ENCODE peak calls at places on chromosomes 7 and 10, in seven cellular contexts. N is mesendoderm; Y is naive thymus-derived CD4-positive, alpha-beta T cell; A is testis; M is spleen; D is Panc1; Z is fibroblast of the aortic adventitia. Q is an unnamed sample.

GRCh38 chr10:36519909-36520308 is 605.5 kb upstream of the ANKRD30A start:
- DNase-seq in N (no peak), Y (no peak), A (no peak), M (no peak), D (no peak), Z (no peak), Q (no peak)

GRCh38 chr10:36538945-36539586 is 586.3 kb upstream of the ANKRD30A start:
- DNase-seq in N (peak), Y (no peak), A (no peak), M (no peak), D (no peak), Z (peak), Q (no peak)

GRCh38 chr7:24233386-24233785 is 50.6 kb upstream of the NPY start:
- DNase-seq in N (no peak), Y (no peak), A (no peak), M (no peak), D (no peak), Z (no peak), Q (no peak)

GRCh38 chr10:30553018-30553624 is 76.4 kb downstream of the LYZL2 start:
- DNase-seq in N (peak), Y (no peak), A (peak), M (no peak), D (no peak), Z (no peak), Q (no peak)

GRCh38 chr7:55085511-55086412 is 66.9 kb downstream of the EGFR start:
- DNase-seq in N (no peak), Y (no peak), A (no peak), M (no peak), D (no peak), Z (no peak), Q (no peak)

GRCh38 chr10:122181901-122182799 is 88.9 kb upstream of the BTBD16 start:
- DNase-seq in N (peak), Y (no peak), A (no peak), M (peak), D (no peak), Z (peak), Q (no peak)

GRCh38 chr10:70319183-70319582 is 35.4 kb upstream of the NPFFR1 start:
- DNase-seq in N (no peak), Y (no peak), A (no peak), M (no peak), D (no peak), Z (no peak), Q (no peak)

GRCh38 chr7:50362142-50362541 is 57.6 kb downstream of the IKZF1 start:
- DNase-seq in N (no peak), Y (no peak), A (no peak), M (no peak), D (no peak), Z (no peak), Q (no peak)

GRCh38 chr10:28577506-28577905 is 44.6 kb downstream of the WAC start:
- DNase-seq in N (no peak), Y (no peak), A (no peak), M (no peak), D (no peak), Z (no peak), Q (no peak)

GRCh38 chr7:47371733-47372368 is 210.1 kb downstream of the TNS3 start:
- DNase-seq in N (peak), Y (no peak), A (peak), M (peak), D (no peak), Z (no peak), Q (no peak)

GRCh38 chr10:79400567-79401004 is 44.8 kb downstream of the ZCCHC24 start:
- DNase-seq in N (peak), Y (peak), A (peak), M (peak), D (peak), Z (no peak), Q (peak)

GRCh38 chr10:19918800-19919199 is 102.6 kb downstream of the PLXDC2 start:
- DNase-seq in N (no peak), Y (no peak), A (no peak), M (no peak), D (no peak), Z (peak), Q (no peak)

GRCh38 chr10:26463986-26464385 is 25.8 kb downstream of the APBB1IP start:
- DNase-seq in N (no peak), Y (no peak), A (no peak), M (no peak), D (no peak), Z (no peak), Q (no peak)

GRCh38 chr10:119393845-119394244 is 148.7 kb downstream of the RGS10 start:
- DNase-seq in N (no peak), Y (no peak), A (no peak), M (no peak), D (no peak), Z (no peak), Q (no peak)

GRCh38 chr10:79547973-79548372 is 12.2 kb downstream of the SFTPA2 start:
- DNase-seq in N (no peak), Y (no peak), A (no peak), M (no peak), D (no peak), Z (no peak), Q (no peak)

GRCh38 chr7:28329616-28330373 is 82.5 kb upstream of the CREB5 start:
- DNase-seq in N (no peak), Y (peak), A (no peak), M (no peak), D (no peak), Z (peak), Q (peak)

GRCh38 chr7:4519819-4520520 is 162.1 kb upstream of the FOXK1 start:
- DNase-seq in N (peak), Y (no peak), A (no peak), M (no peak), D (no peak), Z (no peak), Q (no peak)

GRCh38 chr10:46028584-46029570 is 1.5 kb downstream of the NCOA4 start:
- DNase-seq in N (peak), Y (peak), A (no peak), M (no peak), D (peak), Z (peak), Q (peak)

GRCh38 chr10:23362879-23363787 is 18.5 kb upstream of the C10orf67 start:
- DNase-seq in N (no peak), Y (peak), A (no peak), M (no peak), D (no peak), Z (no peak), Q (no peak)

GRCh38 chr10:576130-576465 is 113.4 kb downstream of the DIP2C start:
- DNase-seq in N (no peak), Y (no peak), A (no peak), M (no peak), D (no peak), Z (peak), Q (no peak)

GRCh38 chr7:113774182-113774807 is 144.5 kb downstream of the PPP1R3A start:
- DNase-seq in N (peak), Y (no peak), A (peak), M (no peak), D (peak), Z (peak), Q (no peak)

GRCh38 chr10:99292159-99292558 is 37.0 kb upstream of the CNNM1 start:
- DNase-seq in N (no peak), Y (no peak), A (no peak), M (no peak), D (no peak), Z (no peak), Q (no peak)

GRCh38 chr7:37081436-37081835 is 357.1 kb upstream of the AOAH start:
- DNase-seq in N (no peak), Y (no peak), A (no peak), M (no peak), D (no peak), Z (no peak), Q (no peak)

GRCh38 chr10:86654411-86655172 is at the start of gene OPN4:
- DNase-seq in N (no peak), Y (no peak), A (no peak), M (peak), D (no peak), Z (no peak), Q (no peak)

GRCh38 chr10:7986851-7987250 is 67.6 kb upstream of the GATA3 start:
- DNase-seq in N (no peak), Y (no peak), A (no peak), M (no peak), D (no peak), Z (peak), Q (no peak)

GRCh38 chr7:157801109-157801508 is 464.3 kb downstream of the DNAJB6 start:
- DNase-seq in N (no peak), Y (no peak), A (no peak), M (peak), D (no peak), Z (no peak), Q (no peak)

GRCh38 chr10:63103971-63104409 is 29.1 kb upstream of the NRBF2 start:
- DNase-seq in N (peak), Y (no peak), A (no peak), M (no peak), D (no peak), Z (no peak), Q (no peak)

GRCh38 chr10:122777515-122778059 is 68.1 kb downstream of the CUZD1 start:
- DNase-seq in N (no peak), Y (no peak), A (no peak), M (no peak), D (no peak), Z (no peak), Q (no peak)

GRCh38 chr7:135716677-135717238 is 11.2 kb downstream of the SLC13A4 start:
- DNase-seq in N (peak), Y (no peak), A (no peak), M (no peak), D (no peak), Z (peak), Q (no peak)

GRCh38 chr7:1853619-1854520 is 183.8 kb downstream of the ELFN1 start:
- DNase-seq in N (no peak), Y (no peak), A (no peak), M (peak), D (no peak), Z (no peak), Q (no peak)

GRCh38 chr10:5945561-5946418 is 31.6 kb downstream of the IL15RA start:
- DNase-seq in N (peak), Y (no peak), A (peak), M (peak), D (no peak), Z (peak), Q (no peak)
- H3K4me3 ChIP-seq in N (no peak), Y (no peak), A (no peak), M (peak), D (no peak), Z (peak), Q (no peak)

GRCh38 chr10:114010316-114010715 is 33.4 kb upstream of the ADRB1 start:
- DNase-seq in N (no peak), Y (no peak), A (no peak), M (no peak), D (no peak), Z (no peak), Q (no peak)

GRCh38 chr10:114012650-114013049 is 31.0 kb upstream of the ADRB1 start:
- DNase-seq in N (no peak), Y (no peak), A (no peak), M (no peak), D (no peak), Z (no peak), Q (no peak)

DNA sequence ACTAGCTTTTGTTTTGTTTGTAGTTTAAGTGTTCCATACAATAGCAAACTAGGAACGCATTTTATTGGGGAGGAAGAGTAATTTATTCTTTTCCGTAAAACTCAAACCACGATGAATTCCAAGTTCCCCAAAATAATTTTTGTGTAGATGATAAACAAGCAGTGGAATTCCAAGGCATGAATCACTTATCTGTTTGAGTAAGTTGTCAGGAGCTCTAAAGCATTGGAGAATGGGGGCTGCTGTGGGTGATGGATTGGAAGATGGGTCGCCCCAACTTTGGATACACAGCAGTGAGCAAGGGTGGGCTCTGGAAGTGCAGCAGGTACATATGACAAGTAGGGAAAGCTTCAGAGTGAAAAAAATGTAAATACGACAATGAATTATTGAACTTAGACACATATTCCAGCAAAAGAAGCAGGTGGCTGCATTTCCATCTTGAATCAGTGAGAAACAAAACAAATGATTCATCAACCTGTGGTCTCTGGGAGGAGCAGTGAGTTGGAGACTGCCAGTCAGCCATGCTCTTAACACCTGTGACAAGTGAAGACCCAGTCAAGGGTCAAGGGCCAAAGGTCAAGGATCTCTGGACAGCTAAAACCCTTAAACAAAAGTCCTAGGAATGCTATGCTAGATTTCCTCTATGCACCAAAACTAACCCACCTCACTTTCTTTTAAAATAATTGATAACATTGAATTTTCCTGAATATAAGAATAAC is 34.2 kb upstream of the ADRB1 start:
- DNase-seq in N (no peak), Y (no peak), A (no peak), M (no peak), D (peak), Z (no peak), Q (no peak)
- H3K4me3 ChIP-seq in N (no peak), Y (no peak), A (no peak), M (no peak), D (no peak), Z (no peak), Q (no peak)

DNA sequence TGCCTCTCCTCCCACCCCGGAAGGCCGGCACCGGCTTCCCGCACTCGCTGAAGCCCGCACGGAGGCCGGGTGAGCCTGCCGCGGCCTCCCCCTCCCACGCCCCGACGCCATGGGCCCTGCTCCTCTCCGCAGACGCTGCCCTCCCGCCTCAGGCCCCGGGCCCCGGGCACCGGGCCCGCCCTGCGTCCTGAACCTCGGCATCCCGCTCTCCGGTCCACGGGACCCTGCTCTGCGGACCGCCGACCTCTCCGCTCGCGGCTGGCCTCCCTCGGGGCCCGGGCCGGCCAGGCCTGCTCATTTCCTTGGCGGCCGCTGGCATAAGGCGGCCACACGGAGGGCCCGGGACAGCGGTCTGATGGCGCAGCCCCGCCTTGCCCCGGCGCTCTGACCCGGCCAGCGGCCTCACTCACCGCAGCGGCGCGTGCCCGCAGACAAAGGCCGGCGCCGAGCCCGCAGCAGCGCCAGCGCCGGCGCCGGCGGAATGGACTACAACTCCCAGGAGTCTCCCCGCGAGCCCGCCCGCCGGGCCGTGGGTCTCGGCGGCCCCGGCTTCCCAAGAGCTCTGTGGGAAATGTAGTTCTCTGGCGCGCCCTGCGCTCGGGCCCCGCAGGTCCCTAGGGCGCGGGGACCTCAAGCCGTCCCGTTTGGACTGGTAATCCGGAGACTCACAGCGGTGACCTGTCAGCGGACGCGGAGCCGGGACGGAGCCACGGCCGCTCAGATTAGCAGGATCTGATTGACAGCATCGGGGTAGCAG is at the start of gene ZNF32:
- DNase-seq in N (peak), Y (peak), A (peak), M (peak), D (peak), Z (peak), Q (peak)
- H3K4me3 ChIP-seq in N (peak), Y (peak), A (peak), M (peak), D (peak), Z (peak), Q (peak)

DNA sequence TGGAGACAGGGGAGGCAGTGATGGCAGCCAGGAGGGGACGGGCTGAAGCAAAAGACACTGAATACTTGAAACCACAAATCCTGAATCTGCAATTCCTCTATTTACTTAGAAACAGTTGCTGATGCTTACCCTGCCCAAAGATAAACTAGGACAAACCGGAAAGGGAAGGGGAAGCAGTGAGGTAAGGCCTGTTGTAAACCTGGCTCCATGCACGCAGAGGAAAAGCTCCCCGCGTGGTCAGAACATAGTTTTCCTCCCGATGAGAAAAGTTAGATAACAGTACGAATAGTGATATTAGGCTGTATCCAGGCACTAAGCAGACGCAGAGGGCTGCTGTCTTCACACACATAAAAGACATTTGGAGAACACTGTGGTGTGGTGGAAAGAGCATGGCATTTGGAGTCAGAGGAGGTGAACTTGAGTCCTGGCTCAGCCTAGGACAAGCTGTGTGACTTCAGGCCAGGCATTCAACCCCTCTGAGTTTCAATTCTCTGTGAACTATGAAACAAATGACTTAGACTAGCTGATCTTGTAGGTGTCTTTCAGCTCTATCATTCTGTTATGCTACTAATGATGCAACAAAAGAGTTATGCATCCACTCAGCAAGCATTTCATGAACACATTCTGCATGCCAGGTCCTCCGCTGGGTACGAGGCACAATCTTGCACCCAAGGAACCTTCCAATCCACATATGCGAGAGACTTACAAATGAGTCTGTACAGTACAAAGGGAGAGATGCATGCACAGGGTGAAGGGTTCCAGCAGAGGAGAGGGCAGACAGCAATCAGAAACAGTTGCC is 80.9 kb downstream of the SORBS1 start:
- DNase-seq in N (peak), Y (no peak), A (no peak), M (no peak), D (no peak), Z (peak), Q (no peak)
- H3K4me3 ChIP-seq in N (no peak), Y (no peak), A (no peak), M (no peak), D (no peak), Z (no peak), Q (no peak)

GRCh38 chr10:35007858-35008301 is 82.3 kb downstream of the CUL2 start:
- DNase-seq in N (peak), Y (no peak), A (no peak), M (no peak), D (no peak), Z (no peak), Q (no peak)

GRCh38 chr10:35017608-35018007 is 72.5 kb downstream of the CUL2 start:
- DNase-seq in N (no peak), Y (no peak), A (no peak), M (no peak), D (no peak), Z (no peak), Q (no peak)

GRCh38 chr10:35016009-35016408 is 74.1 kb downstream of the CUL2 start:
- DNase-seq in N (no peak), Y (no peak), A (no peak), M (no peak), D (no peak), Z (no peak), Q (no peak)

GRCh38 chr10:35011771-35012191 is 78.4 kb downstream of the CUL2 start:
- DNase-seq in N (no peak), Y (peak), A (no peak), M (no peak), D (no peak), Z (peak), Q (no peak)

DNA sequence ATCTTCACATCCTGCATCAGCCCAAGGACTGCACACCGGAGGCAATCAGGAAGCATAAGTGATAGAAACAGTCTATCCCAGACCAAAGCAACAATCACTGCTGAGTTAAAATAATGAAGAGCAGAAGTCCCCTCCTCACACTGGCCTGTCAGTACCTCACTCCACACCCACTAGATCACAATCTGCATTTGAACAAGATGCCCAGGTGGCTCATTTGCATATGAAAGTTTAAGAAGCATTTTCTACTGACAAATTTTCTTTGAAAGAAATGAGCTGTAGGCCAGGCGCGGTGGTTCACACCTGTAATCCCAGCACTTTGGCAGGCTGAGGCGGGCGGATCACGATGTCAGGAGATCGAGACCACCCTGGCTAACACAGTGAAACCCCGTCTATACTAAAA is 77.4 kb downstream of the CUL2 start:
- DNase-seq in N (peak), Y (no peak), A (no peak), M (no peak), D (no peak), Z (no peak), Q (no peak)
- H3K4me3 ChIP-seq in N (no peak), Y (no peak), A (no peak), M (no peak), D (no peak), Z (no peak), Q (no peak)

DNA sequence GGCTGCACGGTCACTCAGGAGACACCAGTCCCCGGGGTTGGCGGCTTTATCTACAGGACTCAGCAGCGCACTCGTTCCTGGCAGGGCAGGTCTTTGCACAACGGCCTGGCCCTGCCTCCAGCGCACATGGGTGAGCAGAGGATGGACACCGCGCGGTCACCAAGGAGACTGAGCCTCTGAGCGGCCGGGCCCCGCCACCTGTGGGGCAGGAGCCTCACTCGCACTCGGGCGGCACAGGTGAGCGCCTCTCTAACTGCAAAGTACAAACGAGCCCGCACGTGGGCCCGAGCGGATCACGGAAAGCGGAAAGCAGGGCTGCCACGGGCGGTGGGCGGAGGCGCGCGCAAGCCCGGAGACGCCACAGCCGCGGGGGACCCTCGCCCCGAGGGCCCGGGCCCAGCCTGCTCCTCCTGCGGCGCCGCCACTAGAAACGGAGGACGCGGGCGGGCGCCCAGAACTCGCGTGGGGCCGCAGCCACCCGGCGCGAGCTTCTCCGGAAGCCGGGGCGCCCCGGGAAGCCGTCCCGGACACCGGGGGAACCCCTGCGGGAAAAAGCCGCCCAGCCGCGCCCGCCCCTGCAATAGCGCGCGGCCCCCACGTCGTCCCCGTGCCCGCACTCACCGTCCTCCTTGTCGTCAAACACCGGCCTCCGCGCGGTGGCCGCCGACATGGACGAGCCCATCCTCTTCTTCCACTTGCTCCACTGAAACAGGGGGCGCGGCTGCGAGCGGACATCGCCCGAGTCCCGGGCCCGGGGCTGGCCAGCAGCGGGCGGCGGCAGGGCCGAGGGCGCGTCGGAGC is 599 bp downstream of the STK32C start:
- DNase-seq in N (peak), Y (peak), A (peak), M (peak), D (no peak), Z (no peak), Q (no peak)
- H3K4me3 ChIP-seq in N (no peak), Y (peak), A (peak), M (peak), D (peak), Z (peak), Q (peak)

Q was measured in GM06990.